ENCODE peak calls at places on chromosome 3, in nine cellular contexts. H, V, I, O, X, N, Q, S and F are unnamed samples.

GRCh38 chr3:190497809-190498208 is 16.1 kb upstream of the IL1RAP start:
- DNase-seq in H (no peak), V (no peak), I (no peak), O (no peak), X (no peak), N (no peak), Q (no peak), S (no peak), F (no peak)

GRCh38 chr3:12590096-12590495 is 33.2 kb downstream of the MKRN2 start:
- DNase-seq in H (no peak), V (no peak), I (no peak), O (no peak), X (no peak), N (no peak), Q (no peak), S (no peak), F (no peak)

GRCh38 chr3:44128057-44128775 is 113.5 kb upstream of the TOPAZ1 start:
- DNase-seq in H (no peak), V (no peak), I (no peak), O (no peak), X (no peak), N (no peak), Q (no peak), S (no peak), F (no peak)

GRCh38 chr3:10286596-10287295 is 6.0 kb downstream of the GHRL start:
- DNase-seq in H (peak), V (peak), I (peak), O (peak), X (peak), N (no peak), Q (no peak), S (peak), F (no peak)

GRCh38 chr3:41684802-41685740 is 276.8 kb downstream of the ULK4 start:
- DNase-seq in H (no peak), V (peak), I (no peak), O (no peak), X (peak), N (no peak), Q (no peak), S (peak), F (no peak)

GRCh38 chr3:129820587-129820986 is 72.9 kb downstream of the TMCC1 start:
- DNase-seq in H (no peak), V (no peak), I (no peak), O (no peak), X (no peak), N (no peak), Q (no peak), S (peak), F (no peak)

GRCh38 chr3:159787191-159787590 is 201.4 kb upstream of the IL12A start:
- DNase-seq in H (peak), V (peak), I (no peak), O (no peak), X (peak), N (no peak), Q (no peak), S (peak), F (no peak)

GRCh38 chr3:188185717-188186236 is 31.8 kb downstream of the LPP start:
- DNase-seq in H (no peak), V (peak), I (peak), O (no peak), X (no peak), N (no peak), Q (no peak), S (no peak), F (no peak)

GRCh38 chr3:22621205-22621809 is 581.8 kb upstream of the UBE2E2 start:
- DNase-seq in H (no peak), V (no peak), I (no peak), O (no peak), X (no peak), N (no peak), Q (no peak), S (no peak), F (no peak)

GRCh38 chr3:11898611-11899325 is 52.1 kb upstream of the TAMM41 start:
- DNase-seq in H (no peak), V (no peak), I (no peak), O (no peak), X (no peak), N (no peak), Q (no peak), S (no peak), F (no peak)

GRCh38 chr3:187062526-187063177 is 76.6 kb downstream of the RPL39L start:
- DNase-seq in H (no peak), V (peak), I (no peak), O (no peak), X (peak), N (no peak), Q (no peak), S (peak), F (no peak)

GRCh38 chr3:24545917-24546316 is 51.3 kb upstream of the THRB start:
- DNase-seq in H (no peak), V (no peak), I (no peak), O (no peak), X (peak), N (no peak), Q (peak), S (peak), F (no peak)

GRCh38 chr3:124774305-124774673 is 44.0 kb downstream of the UMPS start:
- DNase-seq in H (peak), V (peak), I (no peak), O (no peak), X (no peak), N (no peak), Q (no peak), S (peak), F (no peak)